ENCODE peak calls at places on chromosome 18, in six cellular contexts. K is AG10803, U is fibroblast of the aortic adventitia, E is stomach, J is astrocyte, A is GM06990. T is an unnamed sample.

GRCh38 chr18:79371536-79372210 is 24.1 kb upstream of the NFATC1 start:
- DNase-seq in A (no peak), K (no peak), J (no peak), E (no peak), U (no peak), T (peak)

GRCh38 chr18:59140287-59140885 is 702 bp downstream of the SEC11C start:
- DNase-seq in U (peak), J (peak), E (peak), K (peak), A (no peak), T (peak)

GRCh38 chr18:28961669-28962228 is 784.8 kb upstream of the CDH2 start:
- DNase-seq in E (no peak), A (no peak), J (no peak), U (peak), K (peak), T (no peak)

GRCh38 chr18:51522338-51522737 is 324.9 kb upstream of the MEX3C start:
- DNase-seq in A (no peak), E (no peak), J (no peak), U (no peak), K (no peak), T (no peak)

GRCh38 chr18:24266124-24266523 is 127.3 kb downstream of the CABYR start:
- DNase-seq in K (no peak), E (no peak), J (no peak), U (no peak), A (no peak), T (no peak)

GRCh38 chr18:25316619-25317018 is 35.3 kb downstream of the ZNF521 start:
- DNase-seq in J (no peak), A (no peak), U (no peak), E (no peak), K (no peak), T (no peak)

GRCh38 chr18:79566841-79567370 is 112.7 kb upstream of the CTDP1 start:
- DNase-seq in E (no peak), K (no peak), U (no peak), A (no peak), J (no peak), T (no peak)

GRCh38 chr18:8124232-8125146 is 484.7 kb upstream of the RAB12 start:
- DNase-seq in U (no peak), J (no peak), A (no peak), K (no peak), E (no peak), T (no peak)

GRCh38 chr18:7919565-7919964 is 352.4 kb downstream of the PTPRM start:
- DNase-seq in U (no peak), J (no peak), A (no peak), K (no peak), E (no peak), T (no peak)

GRCh38 chr18:32566960-32567359 is 96.3 kb upstream of the GAREM1 start:
- DNase-seq in A (no peak), E (no peak), J (no peak), K (no peak), U (no peak), T (no peak)

GRCh38 chr18:48409591-48410094 is 460 bp upstream of the ZBTB7C start:
- DNase-seq in U (no peak), A (peak), K (no peak), E (no peak), J (no peak), T (peak)

GRCh38 chr18:45650321-45650720 is 35.0 kb downstream of the SLC14A2 start:
- DNase-seq in A (no peak), U (no peak), J (no peak), K (peak), E (no peak), T (no peak)

GRCh38 chr18:48201952-48202898 is 207.0 kb downstream of the ZBTB7C start:
- DNase-seq in E (no peak), A (no peak), U (no peak), K (no peak), J (no peak), T (no peak)

GRCh38 chr18:55473078-55473477 is 114.9 kb downstream of the TCF4 start:
- DNase-seq in J (no peak), U (no peak), E (no peak), K (no peak), A (no peak), T (no peak)

GRCh38 chr18:7941533-7941932 is 374.4 kb downstream of the PTPRM start:
- DNase-seq in E (peak), A (no peak), K (no peak), U (no peak), J (no peak), T (no peak)

GRCh38 chr18:43009666-43010065 is 105.8 kb downstream of the RIT2 start:
- DNase-seq in K (no peak), U (no peak), J (peak), A (no peak), E (no peak), T (no peak)

GRCh38 chr18:41745166-41746049 is 209.6 kb upstream of the PIK3C3 start:
- DNase-seq in J (peak), E (peak), A (no peak), U (peak), K (peak), T (peak)
- TF ChIP-seq CTCF in J (peak), E (peak), A (peak), U (no peak), K (peak), T (peak)

DNA sequence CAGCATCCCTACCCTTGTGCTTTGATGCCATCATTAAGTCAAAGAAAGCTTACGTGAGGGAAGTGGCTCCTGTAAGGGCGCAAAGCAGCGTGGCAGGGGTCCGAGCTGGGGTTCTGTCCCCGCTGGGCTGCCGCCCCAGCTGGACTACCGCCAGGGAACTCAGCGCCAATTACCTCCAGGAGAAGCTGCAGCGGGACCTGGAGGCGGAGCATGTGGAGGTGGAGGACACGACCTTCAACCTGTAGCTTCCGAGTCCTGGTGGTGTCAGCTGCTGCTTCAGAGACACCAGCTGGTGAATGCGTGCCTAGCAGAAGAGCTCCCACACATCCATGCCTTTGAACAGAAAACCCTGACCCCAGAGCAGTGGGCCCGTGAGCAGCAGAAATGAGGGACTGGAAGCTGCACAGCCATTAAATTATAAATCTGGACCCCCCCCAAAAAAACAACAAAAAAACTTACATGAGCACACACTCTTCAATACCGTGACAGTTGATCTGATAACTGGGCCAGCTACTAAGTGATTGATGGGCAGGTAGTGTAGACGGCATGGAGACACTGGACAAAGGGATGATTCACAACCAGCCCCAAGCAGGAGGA is 20.1 kb upstream of the YES1 start:
- DNase-seq in E (peak), K (no peak), U (no peak), A (no peak), J (no peak), T (no peak)
- TF ChIP-seq CTCF in E (no peak), K (no peak), U (no peak), A (no peak), J (no peak), T (no peak)

GRCh38 chr18:64019922-64020756 is 50.3 kb downstream of the SERPINB8 start:
- DNase-seq in U (no peak), K (no peak), E (no peak), A (no peak), J (no peak), T (no peak)

DNA sequence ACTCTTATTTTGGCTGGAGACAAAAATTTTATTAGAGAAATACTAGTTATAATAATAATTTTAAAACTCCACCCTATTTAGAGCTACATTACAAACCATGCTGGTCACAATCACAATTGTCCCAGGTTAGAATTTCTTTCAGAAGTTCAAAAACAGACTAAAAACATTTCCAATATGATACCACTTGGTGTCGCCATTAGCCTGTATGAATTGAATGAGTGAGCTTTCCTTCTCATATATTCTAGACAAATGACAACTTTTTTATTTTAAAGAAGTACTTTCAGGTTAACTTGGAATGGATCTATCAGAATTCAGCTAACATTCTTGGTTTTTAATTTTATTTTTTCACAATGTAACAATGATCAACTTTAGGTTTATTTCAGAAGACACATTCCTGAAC is 48.0 kb downstream of the SERPINB8 start:
- DNase-seq in E (no peak), A (no peak), J (peak), K (peak), U (peak), T (peak)
- TF ChIP-seq CTCF in E (no peak), A (peak), J (peak), K (peak), U (peak), T (peak)

DNA sequence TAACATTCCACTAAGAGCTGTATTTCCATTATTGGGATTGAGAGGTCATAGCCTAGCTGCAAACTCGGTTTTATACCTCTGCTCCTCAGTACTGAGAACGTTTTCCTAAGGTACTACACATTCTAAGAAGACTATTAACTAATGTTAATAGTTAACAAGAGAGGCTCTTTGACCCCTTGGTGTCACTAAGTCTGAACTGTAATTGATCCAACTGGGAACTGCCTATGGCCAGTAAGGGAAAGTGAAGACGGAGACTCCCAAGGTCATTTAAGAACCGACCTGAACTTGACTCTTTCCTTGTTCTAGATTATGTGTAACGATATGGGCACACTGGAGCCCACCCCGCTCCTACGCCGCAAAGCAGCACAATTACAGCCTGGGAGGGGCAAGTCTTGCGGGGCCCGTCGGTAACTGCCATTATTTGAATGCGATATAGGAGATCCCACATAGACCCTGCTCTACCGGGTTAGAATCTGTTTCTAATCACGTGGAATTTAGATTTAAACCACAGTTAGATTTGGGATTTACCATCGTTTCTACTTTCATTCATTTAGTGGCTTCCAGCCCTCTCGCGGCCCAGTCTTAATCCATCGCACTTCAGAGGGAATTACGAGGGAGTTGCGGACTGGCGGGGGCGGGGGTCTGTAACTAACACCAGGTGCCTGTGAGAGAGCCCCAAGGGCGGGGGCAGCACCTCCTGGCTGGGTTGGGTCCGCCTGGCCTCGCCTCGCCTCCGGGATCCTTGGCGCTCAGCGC is 84.1 kb upstream of the EPB41L3 start:
- DNase-seq in K (no peak), J (no peak), U (no peak), E (no peak), A (no peak), T (no peak)
- TF ChIP-seq CTCF in K (no peak), J (no peak), U (no peak), E (no peak), A (no peak), T (no peak)

GRCh38 chr18:76483780-76484179 is 11.3 kb downstream of the ZNF516 start:
- DNase-seq in A (no peak), E (no peak), K (no peak), J (no peak), U (no peak), T (no peak)

GRCh38 chr18:76479351-76480238 is 15.4 kb downstream of the ZNF516 start:
- DNase-seq in J (no peak), A (no peak), U (no peak), K (no peak), E (no peak), T (no peak)

GRCh38 chr18:76482971-76483691 is 11.9 kb downstream of the ZNF516 start:
- DNase-seq in E (no peak), U (no peak), J (no peak), A (no peak), K (no peak), T (no peak)

GRCh38 chr18:76482267-76482666 is 12.8 kb downstream of the ZNF516 start:
- DNase-seq in J (no peak), K (no peak), E (no peak), A (no peak), U (no peak), T (no peak)

DNA sequence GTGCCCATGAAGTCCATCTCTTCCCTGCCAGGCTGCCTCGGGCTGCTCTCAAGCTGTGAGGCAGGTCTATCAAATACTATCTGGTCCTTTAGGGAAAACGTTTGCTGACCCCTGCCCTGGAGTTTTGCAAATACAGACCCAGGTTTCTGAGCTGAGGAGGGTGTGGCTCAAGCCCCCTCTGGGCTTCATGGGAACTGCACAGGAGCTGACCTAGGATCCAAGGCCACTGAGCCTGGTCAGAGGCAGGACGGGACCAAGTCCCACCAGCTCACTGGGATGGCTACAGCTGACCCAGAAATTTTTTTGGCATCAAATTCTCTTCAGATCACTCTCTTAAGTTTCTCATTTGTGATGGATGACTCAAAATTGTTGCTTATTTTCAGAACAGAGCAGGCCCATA is 14.1 kb downstream of the ZNF516 start:
- DNase-seq in U (no peak), A (no peak), K (no peak), E (no peak), J (no peak), T (no peak)
- TF ChIP-seq CTCF in U (peak), A (peak), K (peak), E (no peak), J (no peak), T (no peak)

GRCh38 chr18:77866309-77866708 is 616.7 kb downstream of the GALR1 start:
- DNase-seq in A (no peak), E (no peak), U (no peak), K (no peak), J (no peak), T (no peak)
- TF ChIP-seq CTCF in A (no peak), E (no peak), U (no peak), K (no peak), J (no peak), T (no peak)